ENCODE peak calls at places on chromosome 21, in six cellular contexts. R, T, K, I, Q and B are unnamed samples.

GRCh38 chr21:25296239-25296638 is 311.0 kb downstream of the MRPL39 start:
- DNase-seq in R (no peak), T (no peak), K (no peak), I (no peak), Q (no peak), B (no peak)

GRCh38 chr21:31136891-31137290 is 98.6 kb upstream of the KRTAP19-8 start:
- DNase-seq in R (no peak), T (no peak), K (no peak), I (no peak), Q (peak), B (no peak)

GRCh38 chr21:39048064-39048463 is 135.2 kb downstream of the PSMG1 start:
- DNase-seq in R (no peak), T (peak), K (peak), I (no peak), Q (peak), B (no peak)

GRCh38 chr21:38768385-38769071 is 37.2 kb upstream of the ETS2 start:
- DNase-seq in R (no peak), T (peak), K (no peak), I (no peak), Q (no peak), B (no peak)

GRCh38 chr21:46052703-46053651 is 44.9 kb upstream of the COL6A2 start:
- DNase-seq in R (no peak), T (peak), K (no peak), I (no peak), Q (no peak), B (no peak)

GRCh38 chr21:16838330-16838729 is 674.5 kb upstream of the CXADR start:
- DNase-seq in R (no peak), T (no peak), K (no peak), I (no peak), Q (no peak), B (no peak)

GRCh38 chr21:37800496-37801061 is 115.7 kb downstream of the KCNJ6 start:
- DNase-seq in R (no peak), T (no peak), K (no peak), I (no peak), Q (peak), B (no peak)

GRCh38 chr21:31110430-31110829 is 72.2 kb upstream of the KRTAP19-8 start:
- DNase-seq in R (no peak), T (no peak), K (no peak), I (no peak), Q (no peak), B (no peak)

GRCh38 chr21:45830720-45831366 is 150.7 kb upstream of the COL6A1 start:
- DNase-seq in R (no peak), T (no peak), K (no peak), I (no peak), Q (no peak), B (no peak)

GRCh38 chr21:38439336-38439900 is 58.9 kb downstream of the ERG start:
- DNase-seq in R (no peak), T (no peak), K (no peak), I (no peak), Q (no peak), B (no peak)

GRCh38 chr21:39613029-39613934 is 542 bp downstream of the B3GALT5 start:
- DNase-seq in R (no peak), T (no peak), K (no peak), I (no peak), Q (no peak), B (no peak)

GRCh38 chr21:26405071-26405470 is 168.0 kb downstream of the CYYR1 start:
- DNase-seq in R (no peak), T (peak), K (no peak), I (no peak), Q (peak), B (no peak)

GRCh38 chr21:38807481-38807880 is 1.8 kb downstream of the ETS2 start:
- DNase-seq in R (no peak), T (no peak), K (no peak), I (no peak), Q (peak), B (no peak)

GRCh38 chr21:31455506-31455905 is 111.4 kb upstream of the TIAM1 start:
- DNase-seq in R (no peak), T (no peak), K (no peak), I (no peak), Q (no peak), B (no peak)

GRCh38 chr21:36883532-36884486 is 82.7 kb downstream of the HLCS start:
- DNase-seq in R (no peak), T (peak), K (no peak), I (no peak), Q (no peak), B (no peak)

GRCh38 chr21:31191553-31191952 is 152.5 kb downstream of the TIAM1 start:
- DNase-seq in R (no peak), T (no peak), K (no peak), I (no peak), Q (no peak), B (no peak)

GRCh38 chr21:27695246-27695645 is 728.4 kb upstream of the ADAMTS5 start:
- DNase-seq in R (no peak), T (no peak), K (no peak), I (no peak), Q (no peak), B (no peak)

DNA sequence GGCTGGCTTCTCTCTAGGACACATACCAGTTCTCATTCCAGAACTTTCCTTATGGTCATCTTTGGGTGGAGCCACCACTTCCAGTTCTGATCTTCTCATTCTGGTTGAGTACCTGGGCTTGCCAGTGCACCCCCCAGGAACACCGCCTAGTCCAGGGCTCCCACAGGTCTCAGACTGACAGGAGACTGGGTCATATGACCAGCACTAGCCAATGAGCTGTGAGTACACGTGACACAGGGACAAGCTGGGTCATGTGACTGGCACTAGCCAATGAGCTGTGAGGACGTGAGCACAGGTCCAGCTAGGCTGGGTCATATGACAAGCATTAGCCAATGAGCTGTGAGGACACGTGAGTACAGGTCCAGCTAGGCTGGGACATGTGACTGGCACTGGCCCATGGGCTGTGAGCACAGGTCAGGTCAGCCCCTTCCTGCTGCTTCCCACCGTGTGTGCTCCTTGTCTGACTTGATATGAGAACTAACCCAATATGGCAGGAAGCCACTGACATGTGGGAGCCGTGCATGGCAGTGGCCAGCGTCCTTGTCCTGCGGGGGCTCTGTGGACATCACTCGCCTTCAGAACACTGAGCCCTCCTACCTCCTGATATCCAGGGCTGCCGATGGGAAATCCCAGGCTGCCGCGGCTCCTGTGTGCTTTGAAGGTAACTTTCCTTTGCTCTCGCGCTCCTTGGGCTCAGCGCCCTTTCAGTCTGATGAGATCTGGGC is 22.7 kb downstream of the KRTAP10-1 start:
- DNase-seq in R (no peak), T (no peak), K (no peak), I (no peak), Q (no peak), B (peak)
- H3K4me3 ChIP-seq in R (no peak), T (no peak), K (no peak), I (no peak), Q (no peak), B (no peak)

GRCh38 chr21:20877976-20878375 is 120.2 kb upstream of the NCAM2 start:
- DNase-seq in R (no peak), T (no peak), K (no peak), I (no peak), Q (no peak), B (no peak)

DNA sequence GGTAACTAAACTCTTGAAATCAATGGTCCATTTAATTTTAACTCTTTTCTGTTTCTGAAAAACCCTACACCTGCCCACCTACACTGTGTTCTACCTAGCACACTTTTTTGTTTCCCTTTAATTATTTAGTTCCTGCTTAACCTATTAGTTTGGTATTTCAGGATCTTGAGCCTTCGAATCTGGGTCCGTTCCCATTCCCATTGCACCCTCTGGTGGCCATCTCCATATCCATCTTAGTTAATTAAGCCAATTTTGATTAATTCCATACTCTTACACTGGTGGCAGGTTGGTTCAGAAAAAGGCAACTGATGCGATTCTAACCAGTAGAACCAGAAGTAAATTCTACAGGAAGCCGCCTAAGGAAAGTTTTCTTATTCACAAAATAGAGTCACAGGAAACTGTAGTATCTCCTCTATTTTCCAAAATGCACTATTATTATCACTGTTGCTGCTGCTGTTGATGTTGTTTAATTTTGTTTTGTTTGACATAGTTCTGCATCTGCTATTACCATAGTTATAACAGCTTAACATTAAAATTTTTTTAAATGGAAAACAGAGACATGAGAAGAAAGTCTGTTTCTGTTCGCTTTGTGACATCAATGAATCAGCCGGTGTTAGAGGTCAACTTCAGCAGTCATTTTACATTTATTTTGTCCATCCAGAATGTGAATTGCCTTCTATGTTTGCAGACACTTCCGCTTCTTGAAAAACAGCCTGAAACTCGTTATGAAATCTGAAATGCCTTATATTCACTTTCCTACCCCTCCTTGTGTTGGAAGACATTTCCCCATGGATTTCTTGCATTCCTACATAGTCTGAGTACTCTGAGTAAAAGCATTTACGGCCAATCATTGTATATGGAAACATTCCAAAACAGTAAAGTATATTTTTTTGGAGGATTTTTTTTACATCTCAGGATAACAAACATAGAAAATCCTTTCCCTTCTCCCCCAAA is 115.5 kb upstream of the NCAM2 start:
- DNase-seq in R (no peak), T (peak), K (no peak), I (no peak), Q (peak), B (no peak)
- TF ChIP-seq CTCF in R (peak), T (peak), K (peak), I (peak), Q (peak), B (no peak)

GRCh38 chr21:15057290-15057689 is 7.5 kb downstream of the NRIP1 start:
- DNase-seq in R (no peak), T (no peak), K (no peak), I (no peak), Q (no peak), B (no peak)
- H3K4me3 ChIP-seq in R (no peak), T (peak), K (no peak), I (peak), Q (no peak), B (no peak)

GRCh38 chr21:42593007-42593814 is 60.2 kb upstream of the PDE9A start:
- DNase-seq in R (peak), T (peak), K (peak), I (peak), Q (peak), B (peak)
- TF ChIP-seq CTCF in R (peak), T (peak), K (peak), I (peak), Q (peak), B (peak)

DNA sequence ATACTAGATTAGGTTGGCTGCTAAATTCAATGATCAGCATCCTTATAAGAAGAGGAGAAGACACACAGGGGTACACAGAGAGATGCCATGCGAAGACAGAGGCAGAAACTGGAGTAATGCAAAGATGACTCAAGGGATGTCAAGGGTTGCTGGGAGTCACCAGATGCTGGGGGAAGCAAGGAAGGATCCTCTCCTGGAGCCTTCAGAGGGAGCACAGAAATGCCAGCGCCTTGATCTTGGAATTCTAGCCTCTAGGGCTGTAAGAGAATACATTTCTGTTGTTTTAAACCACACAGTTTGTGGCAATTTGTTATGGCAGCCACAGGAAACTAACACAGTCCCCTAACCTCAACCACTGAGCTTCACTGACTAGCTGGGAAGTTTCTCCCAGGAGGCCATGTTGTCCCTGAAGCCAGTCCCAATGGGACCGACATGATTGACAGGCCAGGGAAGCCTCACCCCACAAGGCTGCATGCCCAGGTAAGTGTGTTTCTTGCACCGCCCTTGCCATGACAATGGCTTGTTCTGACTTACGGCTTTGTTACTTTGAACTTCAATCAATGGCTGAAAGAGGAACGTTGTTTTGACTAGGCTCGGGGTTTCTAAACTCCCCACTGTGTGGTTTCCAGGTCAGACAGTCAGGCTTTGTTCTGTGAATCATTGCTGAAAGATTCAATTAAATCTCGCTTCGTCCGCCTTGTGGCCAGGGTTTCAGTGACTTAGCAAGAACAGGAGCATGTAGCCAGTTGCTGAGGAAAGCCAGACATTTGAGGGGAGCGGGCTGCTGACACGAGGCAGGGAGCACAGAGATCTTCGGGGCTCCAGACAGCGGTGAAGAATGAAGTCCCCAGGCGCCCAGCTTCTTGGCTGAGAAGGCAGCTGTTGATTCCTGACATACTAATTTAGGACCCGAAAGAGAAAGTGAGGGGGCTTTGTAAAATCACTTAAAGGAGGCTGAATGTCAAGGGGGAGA is 62.3 kb downstream of the RUNX1 start:
- DNase-seq in R (no peak), T (peak), K (no peak), I (no peak), Q (no peak), B (no peak)
- H3K4me3 ChIP-seq in R (no peak), T (no peak), K (no peak), I (no peak), Q (no peak), B (no peak)

GRCh38 chr21:41589131-41589530 is 81.2 kb upstream of the TMPRSS2 start:
- DNase-seq in R (no peak), T (no peak), K (no peak), I (no peak), Q (no peak), B (no peak)
- TF ChIP-seq CTCF in R (no peak), T (peak), K (no peak), I (no peak), Q (no peak), B (no peak)